ENCODE peak calls at places on chromosomes 7 and 10, in seven cellular contexts. T, H, P, Y, C, E and O are unnamed samples.

GRCh38 chr10:97812696-97813095 is 36.9 kb upstream of the GOLGA7B start:
- DNase-seq in T (no peak), H (no peak), P (no peak), Y (no peak), C (no peak), E (no peak), O (no peak)

GRCh38 chr10:62426600-62426999 is 52.4 kb downstream of the ZNF365 start:
- DNase-seq in T (no peak), H (no peak), P (no peak), Y (no peak), C (no peak), E (no peak), O (no peak)

GRCh38 chr10:8392216-8392615 is 337.7 kb downstream of the GATA3 start:
- DNase-seq in T (peak; percentile 2), H (peak; percentile 76), P (no peak), Y (no peak), C (no peak), E (peak; percentile 10), O (peak; percentile 3)

GRCh38 chr7:127189074-127189473 is 63.7 kb downstream of the GRM8 start:
- DNase-seq in T (no peak), H (no peak), P (no peak), Y (no peak), C (no peak), E (no peak), O (no peak)

GRCh38 chr10:114714281-114714741 is 56.2 kb upstream of the ABLIM1 start:
- DNase-seq in T (peak; percentile 68), H (peak; percentile 80), P (no peak), Y (peak; percentile 43), C (no peak), E (no peak), O (peak; percentile 80)

GRCh38 chr10:91043173-91043910 is 122.5 kb upstream of the ANKRD1 start:
- DNase-seq in T (peak; percentile 25), H (peak; percentile 35), P (peak; percentile 68), Y (no peak), C (no peak), E (no peak), O (peak; percentile 44)

GRCh38 chr7:140007051-140007690 is 55.6 kb downstream of the PARP12 start:
- DNase-seq in T (no peak), H (no peak), P (no peak), Y (no peak), C (no peak), E (no peak), O (no peak)

GRCh38 chr10:69403066-69403465 is 13.7 kb downstream of the TACR2 start:
- DNase-seq in T (no peak), H (no peak), P (no peak), Y (no peak), C (no peak), E (no peak), O (no peak)